ENCODE peak calls at places on chromosome 2, in seven cellular contexts. J is GM23248, M is lower lobe of right lung, S is right lobe of liver, N is GM12878, F is esophagus squamous epithelium, V is stomach. Y is an unnamed sample. For H3K36me3, the result is how much of the 10 kb centered on the place peaks cover.

GRCh38 chr2:18047896-18048657 is 169.6 kb downstream of the KCNS3 start:
- DNase-seq in J (peak), M (no peak), S (no peak), N (no peak), F (no peak), V (no peak), Y (no peak)

GRCh38 chr2:173568054-173568453 is 213.4 kb downstream of the CDCA7 start:
- DNase-seq in J (peak), M (no peak), S (no peak), N (no peak), F (no peak), V (no peak), Y (no peak)

GRCh38 chr2:191243154-191243553 is 2.0 kb upstream of the MYO1B start:
- DNase-seq in J (no peak), M (no peak), S (no peak), N (no peak), F (no peak), V (no peak), Y (peak)

GRCh38 chr2:71700880-71701397 is 247.6 kb downstream of the DYSF start:
- DNase-seq in J (peak), M (no peak), S (peak), N (no peak), F (no peak), V (no peak), Y (no peak)

GRCh38 chr2:14941151-14941631 is 308.7 kb downstream of the LRATD1 start:
- DNase-seq in J (peak), M (no peak), S (no peak), N (no peak), F (no peak), V (no peak), Y (peak)

GRCh38 chr2:240983361-240983995 is 14.9 kb upstream of the SNED1 start:
- DNase-seq in J (no peak), M (peak), S (peak), N (no peak), F (no peak), V (peak), Y (peak)

GRCh38 chr2:157911646-157912217 is 35.6 kb upstream of the ACVR1 start:
- DNase-seq in J (no peak), M (no peak), S (no peak), N (no peak), F (no peak), V (no peak), Y (no peak)

GRCh38 chr2:96536445-96537065 is at the start of gene ARID5A:
- DNase-seq in J (peak), M (peak), S (peak), N (peak), F (peak), V (peak), Y (peak)

GRCh38 chr2:18626958-18627650 is 37.7 kb upstream of the NT5C1B start:
- DNase-seq in J (peak), M (no peak), S (no peak), N (no peak), F (no peak), V (no peak), Y (no peak)

GRCh38 chr2:17518212-17519154 is at the start of gene RAD51AP2:
- DNase-seq in J (peak), M (peak), S (peak), N (peak), F (no peak), V (peak), Y (peak)

GRCh38 chr2:240155080-240156025 is 14.9 kb upstream of the OTOS start:
- DNase-seq in J (no peak), M (no peak), S (no peak), N (no peak), F (no peak), V (no peak), Y (no peak)

GRCh38 chr2:19357383-19358241 is 811 bp downstream of the OSR1 start:
- DNase-seq in J (peak), M (no peak), S (no peak), N (no peak), F (no peak), V (peak), Y (no peak)

GRCh38 chr2:74778381-74779371 is 55.3 kb upstream of the HK2 start:
- DNase-seq in J (peak), M (no peak), S (no peak), N (no peak), F (no peak), V (no peak), Y (no peak)

GRCh38 chr2:120237491-120237902 is 14.3 kb upstream of the TMEM185B start:
- DNase-seq in J (peak), M (no peak), S (no peak), N (no peak), F (no peak), V (peak), Y (no peak)

GRCh38 chr2:236776695-236777251 is 207.1 kb downstream of the ACKR3 start:
- DNase-seq in J (peak), M (no peak), S (no peak), N (no peak), F (no peak), V (no peak), Y (no peak)

GRCh38 chr2:220528180-220528579 is 900.8 kb downstream of the SLC4A3 start:
- DNase-seq in J (peak), M (no peak), S (no peak), N (no peak), F (no peak), V (no peak), Y (no peak)

GRCh38 chr2:26631401-26631800 is 9.8 kb downstream of the CIB4 start:
- DNase-seq in J (no peak), M (peak), S (no peak), N (no peak), F (no peak), V (no peak), Y (no peak)

GRCh38 chr2:33510589-33510968 is 34.1 kb downstream of the RASGRP3 start:
- DNase-seq in J (peak), M (no peak), S (no peak), N (no peak), F (no peak), V (no peak), Y (no peak)

GRCh38 chr2:10655074-10655840 is 34.5 kb downstream of the NOL10 start:
- DNase-seq in J (peak), M (no peak), S (no peak), N (no peak), F (no peak), V (no peak), Y (no peak)

GRCh38 chr2:4962419-4962818 is 729.8 kb upstream of the SOX11 start:
- DNase-seq in J (no peak), M (no peak), S (no peak), N (no peak), F (no peak), V (no peak), Y (no peak)

GRCh38 chr2:161312996-161313395 is 4.8 kb downstream of the PSMD14 start:
- DNase-seq in J (peak), M (no peak), S (no peak), N (no peak), F (no peak), V (no peak), Y (no peak)

GRCh38 chr2:187138240-187138639 is 289.3 kb upstream of the ZSWIM2 start:
- DNase-seq in J (peak), M (peak), S (peak), N (no peak), F (no peak), V (no peak), Y (peak)

GRCh38 chr2:57408587-57408986 is 638.0 kb upstream of the VRK2 start:
- DNase-seq in J (no peak), M (no peak), S (no peak), N (no peak), F (no peak), V (no peak), Y (no peak)

GRCh38 chr2:234111523-234111922 is 61.0 kb downstream of the SPP2 start:
- DNase-seq in J (peak), M (no peak), S (no peak), N (no peak), F (no peak), V (no peak), Y (no peak)

GRCh38 chr2:25378731-25379490 is 37.2 kb upstream of the DNMT3A start:
- DNase-seq in J (peak), M (peak), S (no peak), N (no peak), F (no peak), V (peak), Y (no peak)

GRCh38 chr2:153455856-153456255 is 22.7 kb downstream of the RPRM start:
- DNase-seq in J (no peak), M (no peak), S (no peak), N (no peak), F (no peak), V (no peak), Y (no peak)

GRCh38 chr2:45311559-45311958 is 299.5 kb downstream of the SRBD1 start:
- DNase-seq in J (no peak), M (no peak), S (no peak), N (no peak), F (no peak), V (no peak), Y (no peak)

GRCh38 chr2:127278959-127279358 is 15.0 kb downstream of the ERCC3 start:
- DNase-seq in J (no peak), M (no peak), S (no peak), N (no peak), F (no peak), V (no peak), Y (no peak)
- H3K36me3 ChIP-seq in J (under half), M (half or more), S (under half), N (under half), F (half or more), V (half or more), Y (under half)

GRCh38 chr2:101300164-101300563 is 8.3 kb downstream of the RNF149 start:
- DNase-seq in J (no peak), M (no peak), S (no peak), N (no peak), F (no peak), V (no peak), Y (no peak)
- H3K36me3 ChIP-seq in J (under half), M (under half), S (under half), N (under half), F (under half), V (under half), Y (under half)

GRCh38 chr2:183123117-183123958 is 905 bp upstream of the NUP35 start:
- DNase-seq in J (peak), M (no peak), S (no peak), N (no peak), F (no peak), V (no peak), Y (no peak)

GRCh38 chr2:183125659-183126341 is 1.6 kb downstream of the NUP35 start:
- DNase-seq in J (no peak), M (no peak), S (no peak), N (no peak), F (no peak), V (no peak), Y (no peak)

GRCh38 chr2:183124957-183125255 is 663 bp downstream of the NUP35 start:
- DNase-seq in J (peak), M (no peak), S (no peak), N (peak), F (no peak), V (no peak), Y (no peak)

GRCh38 chr2:183124222-183124956 is at the start of gene NUP35:
- DNase-seq in J (peak), M (peak), S (peak), N (peak), F (peak), V (peak), Y (peak)

DNA sequence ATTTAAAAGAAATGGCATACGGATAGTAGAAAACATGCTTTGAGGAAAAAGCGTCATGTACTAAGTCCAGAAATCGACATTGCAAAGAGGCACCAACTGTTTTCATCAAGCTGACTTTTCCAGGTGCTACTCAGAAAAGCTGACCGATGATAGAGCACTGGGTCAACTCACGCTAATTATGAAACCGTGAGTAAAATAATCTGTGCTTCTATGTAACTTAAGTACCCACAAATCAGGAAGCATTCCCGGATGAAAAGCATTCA is 353 bp upstream of the NUP35 start:
- DNase-seq in J (no peak), M (no peak), S (no peak), N (no peak), F (no peak), V (no peak), Y (no peak)
- H3K36me3 ChIP-seq in J (under half), M (under half), S (under half), N (under half), F (under half), V (under half), Y (under half)

GRCh38 chr2:47160207-47160606 is 5.1 kb upstream of the STPG4 start:
- DNase-seq in J (no peak), M (no peak), S (no peak), N (no peak), F (no peak), V (no peak), Y (no peak)

GRCh38 chr2:47155091-47155876 is at the start of gene STPG4:
- DNase-seq in J (no peak), M (no peak), S (no peak), N (no peak), F (no peak), V (no peak), Y (no peak)

GRCh38 chr2:47159627-47160026 is 4.5 kb upstream of the STPG4 start:
- DNase-seq in J (no peak), M (no peak), S (no peak), N (no peak), F (no peak), V (no peak), Y (no peak)

GRCh38 chr2:47161475-47161874 is 6.4 kb upstream of the STPG4 start:
- DNase-seq in J (no peak), M (no peak), S (no peak), N (no peak), F (no peak), V (no peak), Y (no peak)

GRCh38 chr2:47158576-47158975 is 3.5 kb upstream of the STPG4 start:
- DNase-seq in J (no peak), M (no peak), S (no peak), N (no peak), F (no peak), V (no peak), Y (no peak)
- H3K36me3 ChIP-seq in J (half or more), M (half or more), S (under half), N (under half), F (half or more), V (under half), Y (under half)

GRCh38 chr2:101699939-101700442 is 2.5 kb downstream of the MAP4K4 start:
- DNase-seq in J (peak), M (no peak), S (no peak), N (no peak), F (no peak), V (no peak), Y (no peak)
- H3K36me3 ChIP-seq in J (under half), M (under half), S (under half), N (under half), F (under half), V (under half), Y (under half)

GRCh38 chr2:37244017-37244416 is 12.6 kb downstream of the NDUFAF7 start:
- DNase-seq in J (no peak), M (no peak), S (no peak), N (peak), F (no peak), V (no peak), Y (no peak)

GRCh38 chr2:37250869-37251740 is 19.6 kb downstream of the NDUFAF7 start:
- DNase-seq in J (no peak), M (no peak), S (no peak), N (no peak), F (no peak), V (no peak), Y (no peak)

GRCh38 chr2:37243435-37243834 is 12.0 kb downstream of the NDUFAF7 start:
- DNase-seq in J (no peak), M (no peak), S (no peak), N (no peak), F (no peak), V (no peak), Y (no peak)

GRCh38 chr2:37246205-37246604 is 14.7 kb downstream of the NDUFAF7 start:
- DNase-seq in J (no peak), M (no peak), S (no peak), N (no peak), F (no peak), V (no peak), Y (no peak)
- H3K36me3 ChIP-seq in J (half or more), M (half or more), S (under half), N (under half), F (half or more), V (under half), Y (under half)

DNA sequence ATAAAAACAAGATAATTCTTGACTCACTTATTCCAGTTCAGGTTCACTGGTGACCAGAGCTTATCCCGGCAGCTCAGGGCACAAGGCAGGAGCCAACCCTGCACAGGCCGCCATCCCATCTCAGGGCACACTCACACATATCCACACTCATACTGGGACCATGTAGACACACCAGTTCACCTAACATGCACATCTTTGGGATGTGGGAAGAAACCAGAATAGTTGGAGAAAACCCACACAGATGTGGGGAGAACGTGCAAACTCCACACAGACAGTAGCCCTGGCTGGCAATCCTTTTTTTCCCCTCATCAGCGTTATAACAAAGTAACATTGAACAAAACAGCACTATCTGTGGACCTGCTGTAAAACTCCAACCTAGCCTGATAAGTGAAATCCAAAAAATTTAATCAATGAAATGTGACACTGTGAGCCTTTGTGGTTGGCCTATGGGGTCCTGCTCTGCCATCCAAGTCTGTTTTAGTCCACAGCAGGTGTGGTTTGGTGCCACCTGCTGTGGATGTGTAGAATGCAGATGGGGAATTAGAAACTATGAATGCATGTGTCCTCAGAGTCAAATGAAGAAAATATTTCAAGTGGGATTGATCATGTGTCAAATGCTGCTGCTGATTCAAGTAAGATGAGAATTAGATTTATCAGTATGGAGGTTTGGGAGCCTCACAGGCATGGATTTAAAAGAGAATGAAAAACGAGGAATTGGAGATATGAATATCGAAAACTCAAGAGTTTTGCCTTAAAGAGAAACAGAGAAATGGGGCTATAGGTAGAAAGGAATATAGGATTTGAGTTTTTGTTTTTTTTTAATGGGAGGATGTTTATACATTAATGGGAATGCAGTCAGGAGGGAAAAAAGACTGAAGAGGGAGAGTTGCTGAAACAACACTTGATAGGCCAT is 47.0 kb downstream of the UGP2 start:
- DNase-seq in J (peak), M (no peak), S (no peak), N (peak), F (no peak), V (peak), Y (peak)
- H3K36me3 ChIP-seq in J (half or more), M (half or more), S (under half), N (under half), F (half or more), V (under half), Y (under half)

DNA sequence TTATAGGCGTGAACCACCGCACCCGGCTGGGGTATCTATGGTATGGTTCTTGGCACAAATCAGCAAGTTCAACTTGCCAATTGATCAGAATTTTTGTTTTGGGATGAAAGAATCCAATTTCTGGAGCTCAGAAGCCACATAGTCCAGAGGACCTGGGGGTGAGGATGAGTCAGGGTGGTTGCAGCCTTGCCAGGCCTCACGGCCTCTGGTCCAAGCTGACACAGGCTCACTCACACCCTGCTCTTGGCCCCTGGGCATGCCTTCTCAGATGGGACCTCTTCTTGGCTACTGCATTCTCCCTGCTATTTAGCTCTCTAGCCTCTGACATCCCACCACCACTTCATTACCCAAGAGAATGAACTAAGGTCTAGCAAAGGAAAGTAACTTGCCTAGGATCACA is 16.3 kb downstream of the CAPG start:
- DNase-seq in J (peak), M (no peak), S (no peak), N (no peak), F (no peak), V (no peak), Y (no peak)
- H3K36me3 ChIP-seq in J (under half), M (half or more), S (under half), N (under half), F (half or more), V (under half), Y (under half)

Y was measured in small intestine.